ENCODE peak calls at places on chromosomes 16 and 17, in eight cellular contexts. A is coronary artery; U is NCI-H1694; Z is activated CD8-positive, alpha-beta memory T cell treated with anti-CD3 and anti-CD28 coated beads for 24 hours; O is EL; K is left cardiac atrium; H is stimulated activated CD4-positive, alpha-beta T cell treated with anti-CD3 and anti-CD28 coated beads, Interleukin-4, amount 100 ng/mL, for 48 hours; C is nephron progenitor cell. G is an unnamed sample.

GRCh38 chr16:87945351-87946042 is 5.7 kb upstream of the BANP start:
- DNase-seq in Z (no peak), H (no peak), O (peak), C (peak), A (no peak), U (no peak), K (peak), G (no peak)

GRCh38 chr16:85654251-85655115 is 34.3 kb downstream of the GINS2 start:
- DNase-seq in U (no peak), A (no peak), H (no peak), K (no peak), Z (no peak), C (no peak), O (no peak), G (no peak)

GRCh38 chr17:60231234-60231633 is 81.5 kb downstream of the CA4 start:
- DNase-seq in A (no peak), K (no peak), C (no peak), U (peak), O (peak), H (no peak), Z (no peak), G (no peak)

GRCh38 chr16:12902511-12903324 is 1.3 kb downstream of the SHISA9 start:
- DNase-seq in H (no peak), O (no peak), K (no peak), A (no peak), Z (no peak), C (peak), U (no peak), G (no peak)

GRCh38 chr16:11403920-11404319 is 58.7 kb downstream of the RMI2 start:
- DNase-seq in O (no peak), A (no peak), C (no peak), Z (no peak), K (no peak), U (no peak), H (no peak), G (no peak)

GRCh38 chr16:48972236-48972635 is 309.4 kb downstream of the CBLN1 start:
- DNase-seq in A (peak), C (no peak), K (no peak), Z (no peak), O (no peak), U (no peak), H (no peak), G (no peak)

GRCh38 chr17:7014995-7015586 is 2.7 kb downstream of the RNASEK start:
- DNase-seq in A (no peak), C (no peak), Z (peak), H (peak), O (peak), K (no peak), U (no peak), G (no peak)

GRCh38 chr16:79415983-79416641 is 184.4 kb downstream of the MAF start:
- DNase-seq in O (no peak), U (no peak), K (no peak), H (no peak), A (no peak), C (no peak), Z (peak), G (no peak)

GRCh38 chr17:50680126-50680525 is 27.6 kb downstream of the ANKRD40 start:
- DNase-seq in H (no peak), C (no peak), Z (no peak), A (no peak), U (no peak), O (no peak), K (no peak), G (no peak)

GRCh38 chr17:13025264-13025627 is 7.4 kb upstream of the ELAC2 start:
- DNase-seq in H (no peak), O (no peak), C (no peak), Z (no peak), A (no peak), U (no peak), K (no peak), G (no peak)

GRCh38 chr17:43701318-43701743 is 39.6 kb upstream of the MEOX1 start:
- DNase-seq in K (no peak), H (peak), U (no peak), C (no peak), A (no peak), Z (peak), O (peak), G (no peak)

GRCh38 chr17:79749156-79749815 is 18.5 kb downstream of the ENPP7 start:
- DNase-seq in A (no peak), Z (no peak), H (no peak), U (no peak), O (peak), C (no peak), K (no peak), G (no peak)

GRCh38 chr17:1108810-1109605 is 70.8 kb downstream of the ABR start:
- DNase-seq in U (no peak), O (peak), A (no peak), C (peak), K (peak), Z (peak), H (peak), G (no peak)

GRCh38 chr17:79273660-79274059 is 199.0 kb downstream of the ENGASE start:
- DNase-seq in U (no peak), Z (no peak), H (no peak), C (no peak), K (no peak), A (no peak), O (no peak), G (no peak)

GRCh38 chr17:11797803-11798202 is 199.5 kb downstream of the ZNF18 start:
- DNase-seq in O (no peak), K (no peak), U (peak), H (no peak), C (no peak), A (no peak), Z (no peak), G (peak)

GRCh38 chr17:35709874-35710273 is 21.6 kb upstream of the RASL10B start:
- DNase-seq in K (no peak), A (no peak), C (no peak), O (no peak), U (peak), Z (no peak), H (no peak), G (no peak)

GRCh38 chr17:47685556-47686275 is 8.2 kb upstream of the TBKBP1 start:
- DNase-seq in Z (no peak), O (no peak), U (no peak), H (no peak), C (no peak), K (no peak), A (no peak), G (no peak)

GRCh38 chr17:59494757-59495368 is 70.5 kb upstream of the DHX40 start:
- DNase-seq in Z (peak), U (no peak), A (no peak), O (no peak), K (no peak), C (no peak), H (no peak), G (no peak)

GRCh38 chr16:66539628-66540469 is 10.1 kb downstream of the TK2 start:
- DNase-seq in A (no peak), C (no peak), O (no peak), K (no peak), H (no peak), U (no peak), Z (no peak), G (no peak)

GRCh38 chr16:48276102-48276501 is 28.8 kb upstream of the ABCC11 start:
- DNase-seq in O (peak), A (no peak), K (no peak), C (no peak), U (no peak), Z (no peak), H (no peak), G (no peak)

GRCh38 chr17:81397314-81398169 is 2.3 kb downstream of the BAHCC1 start:
- DNase-seq in Z (no peak), H (no peak), O (peak), K (no peak), A (no peak), U (no peak), C (peak), G (no peak)

GRCh38 chr16:47143677-47144558 is at the start of gene NETO2:
- DNase-seq in U (no peak), H (peak), A (no peak), Z (peak), O (peak), C (peak), K (peak), G (peak)

GRCh38 chr16:84774810-84775209 is 45.0 kb upstream of the CRISPLD2 start:
- DNase-seq in H (no peak), A (no peak), C (no peak), Z (no peak), O (peak), U (no peak), K (no peak), G (no peak)

GRCh38 chr17:81247339-81247990 is 8.3 kb downstream of the NDUFAF8 start:
- DNase-seq in C (no peak), U (no peak), A (no peak), O (no peak), K (no peak), H (no peak), Z (no peak), G (no peak)

GRCh38 chr16:49516382-49517036 is 142.9 kb downstream of the C16orf78 start:
- DNase-seq in Z (no peak), O (no peak), C (no peak), U (no peak), K (no peak), A (no peak), H (no peak), G (no peak)

GRCh38 chr17:81735181-81736102 is 23.4 kb downstream of the SLC25A10 start:
- DNase-seq in U (peak), O (peak), C (no peak), H (no peak), K (no peak), A (no peak), Z (no peak), G (peak)

GRCh38 chr17:68646626-68647526 is 45.7 kb upstream of the FAM20A start:
- DNase-seq in H (no peak), K (no peak), A (no peak), U (no peak), Z (no peak), O (no peak), C (no peak), G (no peak)

GRCh38 chr17:9880582-9880999 is 24.5 kb downstream of the RCVRN start:
- DNase-seq in H (no peak), Z (no peak), C (no peak), A (no peak), K (no peak), O (peak), U (no peak), G (no peak)

GRCh38 chr17:81906476-81907218 is 4.6 kb downstream of the PCYT2 start:
- DNase-seq in Z (no peak), A (no peak), C (no peak), U (no peak), H (no peak), K (no peak), O (no peak), G (no peak)

GRCh38 chr17:4914009-4914408 is 11.1 kb upstream of the CHRNE start:
- DNase-seq in C (no peak), K (no peak), A (no peak), H (no peak), U (no peak), Z (no peak), O (peak), G (no peak)

GRCh38 chr16:57645691-57646387 is 17.4 kb downstream of the ADGRG1 start:
- DNase-seq in K (peak), Z (no peak), U (no peak), A (no peak), H (no peak), C (no peak), O (peak), G (no peak)

GRCh38 chr16:3514621-3515020 is 13.8 kb downstream of the CLUAP1 start:
- DNase-seq in Z (no peak), A (no peak), K (no peak), U (no peak), O (peak), C (no peak), H (no peak), G (no peak)

GRCh38 chr17:50493744-50494143 is 14.5 kb upstream of the MYCBPAP start:
- DNase-seq in O (no peak), A (no peak), C (no peak), U (no peak), K (no peak), Z (no peak), H (no peak), G (no peak)

GRCh38 chr17:82496529-82497434 is 22.8 kb upstream of the FOXK2 start:
- DNase-seq in U (peak), C (peak), A (peak), O (peak), Z (peak), H (peak), K (peak), G (peak)

GRCh38 chr16:4051591-4051990 is 64.7 kb downstream of the ADCY9 start:
- DNase-seq in H (no peak), U (no peak), K (no peak), A (no peak), C (no peak), Z (no peak), O (peak), G (no peak)

GRCh38 chr16:88764913-88765349 is 20.1 kb downstream of the PIEZO1 start:
- DNase-seq in Z (no peak), A (no peak), K (no peak), H (no peak), C (no peak), O (peak), U (no peak), G (no peak)

GRCh38 chr16:3490911-3491629 is 4.2 kb downstream of the C16orf90 start:
- DNase-seq in C (no peak), H (no peak), A (no peak), U (no peak), O (no peak), Z (no peak), K (no peak), G (peak)

GRCh38 chr16:47939690-47940089 is 216.1 kb downstream of the ABCC12 start:
- DNase-seq in H (no peak), K (no peak), O (no peak), Z (no peak), C (no peak), U (no peak), A (no peak), G (no peak)

G was measured in K562.